ENCODE peak calls at places on chromosome 10, in seven cellular contexts. One of them, this sample, is unnamed.

GRCh38 chr10:13722747-13723657 is 136.2 kb downstream of the PRPF18 start:
- DNase-seq in fibroblast of gingiva: peak; percentile 39
- DNase-seq in LoVo: no peak
- DNase-seq in stimulated activated CD8-positive, alpha-beta memory T cell treated with anti-CD3 and anti-CD28 coated beads, Interleukin-12 subunit alpha, Interleukin-12 subunit beta, amount 100 ng/mL, for 4 hours: no peak
- DNase-seq in nephron progenitor cell: no peak
- DNase-seq in fibroblast of lung: peak; percentile 34
- DNase-seq in stimulated activated CD4-positive, alpha-beta T cell treated with anti-CD3 and anti-CD28 coated beads, Interleukin-12 subunit alpha, Interleukin-12 subunit beta, amount 100 ng/mL, for 4 hours: no peak
- DNase-seq in this sample: no peak

GRCh38 chr10:73723516-73723915 is 20.7 kb upstream of the SEC24C start:
- DNase-seq in fibroblast of gingiva: no peak
- DNase-seq in LoVo: no peak
- DNase-seq in stimulated activated CD8-positive, alpha-beta memory T cell treated with anti-CD3 and anti-CD28 coated beads, Interleukin-12 subunit alpha, Interleukin-12 subunit beta, amount 100 ng/mL, for 4 hours: no peak
- DNase-seq in nephron progenitor cell: no peak
- DNase-seq in fibroblast of lung: no peak
- DNase-seq in stimulated activated CD4-positive, alpha-beta T cell treated with anti-CD3 and anti-CD28 coated beads, Interleukin-12 subunit alpha, Interleukin-12 subunit beta, amount 100 ng/mL, for 4 hours: no peak
- DNase-seq in this sample: no peak

GRCh38 chr10:69479737-69480412 is 28.6 kb downstream of the TSPAN15 start:
- DNase-seq in fibroblast of gingiva: peak; percentile 61
- DNase-seq in LoVo: no peak
- DNase-seq in stimulated activated CD8-positive, alpha-beta memory T cell treated with anti-CD3 and anti-CD28 coated beads, Interleukin-12 subunit alpha, Interleukin-12 subunit beta, amount 100 ng/mL, for 4 hours: no peak
- DNase-seq in nephron progenitor cell: no peak
- DNase-seq in fibroblast of lung: no peak
- DNase-seq in stimulated activated CD4-positive, alpha-beta T cell treated with anti-CD3 and anti-CD28 coated beads, Interleukin-12 subunit alpha, Interleukin-12 subunit beta, amount 100 ng/mL, for 4 hours: no peak
- DNase-seq in this sample: no peak

GRCh38 chr10:27504897-27505457 is 873 bp downstream of the RAB18 start:
- DNase-seq in fibroblast of gingiva: peak; percentile 8
- DNase-seq in LoVo: no peak
- DNase-seq in stimulated activated CD8-positive, alpha-beta memory T cell treated with anti-CD3 and anti-CD28 coated beads, Interleukin-12 subunit alpha, Interleukin-12 subunit beta, amount 100 ng/mL, for 4 hours: no peak
- DNase-seq in nephron progenitor cell: no peak
- DNase-seq in fibroblast of lung: peak; percentile 59
- DNase-seq in stimulated activated CD4-positive, alpha-beta T cell treated with anti-CD3 and anti-CD28 coated beads, Interleukin-12 subunit alpha, Interleukin-12 subunit beta, amount 100 ng/mL, for 4 hours: no peak
- DNase-seq in this sample: peak; percentile 19

GRCh38 chr10:110356628-110357245 is 52.0 kb upstream of the SMNDC1 start:
- DNase-seq in fibroblast of gingiva: peak; percentile 81
- DNase-seq in LoVo: peak; percentile 83
- DNase-seq in stimulated activated CD8-positive, alpha-beta memory T cell treated with anti-CD3 and anti-CD28 coated beads, Interleukin-12 subunit alpha, Interleukin-12 subunit beta, amount 100 ng/mL, for 4 hours: peak; percentile 28
- DNase-seq in nephron progenitor cell: no peak
- DNase-seq in fibroblast of lung: peak; percentile 94
- DNase-seq in stimulated activated CD4-positive, alpha-beta T cell treated with anti-CD3 and anti-CD28 coated beads, Interleukin-12 subunit alpha, Interleukin-12 subunit beta, amount 100 ng/mL, for 4 hours: peak; percentile 56
- DNase-seq in this sample: no peak

GRCh38 chr10:32237644-32238345 is 109.2 kb downstream of the EPC1 start:
- DNase-seq in fibroblast of gingiva: peak; percentile 70
- DNase-seq in LoVo: no peak
- DNase-seq in stimulated activated CD8-positive, alpha-beta memory T cell treated with anti-CD3 and anti-CD28 coated beads, Interleukin-12 subunit alpha, Interleukin-12 subunit beta, amount 100 ng/mL, for 4 hours: no peak
- DNase-seq in nephron progenitor cell: no peak
- DNase-seq in fibroblast of lung: peak; percentile 90
- DNase-seq in stimulated activated CD4-positive, alpha-beta T cell treated with anti-CD3 and anti-CD28 coated beads, Interleukin-12 subunit alpha, Interleukin-12 subunit beta, amount 100 ng/mL, for 4 hours: no peak
- DNase-seq in this sample: peak; percentile 23

GRCh38 chr10:47061776-47062175 is 150.5 kb downstream of the PTPN20 start:
- DNase-seq in fibroblast of gingiva: no peak
- DNase-seq in LoVo: no peak
- DNase-seq in stimulated activated CD8-positive, alpha-beta memory T cell treated with anti-CD3 and anti-CD28 coated beads, Interleukin-12 subunit alpha, Interleukin-12 subunit beta, amount 100 ng/mL, for 4 hours: no peak
- DNase-seq in nephron progenitor cell: no peak
- DNase-seq in fibroblast of lung: no peak
- DNase-seq in stimulated activated CD4-positive, alpha-beta T cell treated with anti-CD3 and anti-CD28 coated beads, Interleukin-12 subunit alpha, Interleukin-12 subunit beta, amount 100 ng/mL, for 4 hours: no peak
- DNase-seq in this sample: no peak

GRCh38 chr10:98295401-98295811 is 27.4 kb upstream of the LOXL4 start:
- DNase-seq in fibroblast of gingiva: no peak
- DNase-seq in LoVo: no peak
- DNase-seq in stimulated activated CD8-positive, alpha-beta memory T cell treated with anti-CD3 and anti-CD28 coated beads, Interleukin-12 subunit alpha, Interleukin-12 subunit beta, amount 100 ng/mL, for 4 hours: no peak
- DNase-seq in nephron progenitor cell: no peak
- DNase-seq in fibroblast of lung: no peak
- DNase-seq in stimulated activated CD4-positive, alpha-beta T cell treated with anti-CD3 and anti-CD28 coated beads, Interleukin-12 subunit alpha, Interleukin-12 subunit beta, amount 100 ng/mL, for 4 hours: no peak
- DNase-seq in this sample: no peak

GRCh38 chr10:110985497-110986270 is 66.3 kb downstream of the SHOC2 start:
- DNase-seq in fibroblast of gingiva: peak; percentile 45
- DNase-seq in LoVo: no peak
- DNase-seq in stimulated activated CD8-positive, alpha-beta memory T cell treated with anti-CD3 and anti-CD28 coated beads, Interleukin-12 subunit alpha, Interleukin-12 subunit beta, amount 100 ng/mL, for 4 hours: no peak
- DNase-seq in nephron progenitor cell: no peak
- DNase-seq in fibroblast of lung: no peak
- DNase-seq in stimulated activated CD4-positive, alpha-beta T cell treated with anti-CD3 and anti-CD28 coated beads, Interleukin-12 subunit alpha, Interleukin-12 subunit beta, amount 100 ng/mL, for 4 hours: no peak
- DNase-seq in this sample: no peak

GRCh38 chr10:106795619-106796018 is 368.9 kb downstream of the SORCS1 start:
- DNase-seq in fibroblast of gingiva: no peak
- DNase-seq in LoVo: no peak
- DNase-seq in stimulated activated CD8-positive, alpha-beta memory T cell treated with anti-CD3 and anti-CD28 coated beads, Interleukin-12 subunit alpha, Interleukin-12 subunit beta, amount 100 ng/mL, for 4 hours: no peak
- DNase-seq in nephron progenitor cell: peak; percentile 51
- DNase-seq in fibroblast of lung: no peak
- DNase-seq in stimulated activated CD4-positive, alpha-beta T cell treated with anti-CD3 and anti-CD28 coated beads, Interleukin-12 subunit alpha, Interleukin-12 subunit beta, amount 100 ng/mL, for 4 hours: no peak
- DNase-seq in this sample: peak; percentile 6

GRCh38 chr10:119001717-119002500 is 27.6 kb upstream of the NANOS1 start:
- DNase-seq in fibroblast of gingiva: no peak
- DNase-seq in LoVo: no peak
- DNase-seq in stimulated activated CD8-positive, alpha-beta memory T cell treated with anti-CD3 and anti-CD28 coated beads, Interleukin-12 subunit alpha, Interleukin-12 subunit beta, amount 100 ng/mL, for 4 hours: no peak
- DNase-seq in nephron progenitor cell: no peak
- DNase-seq in fibroblast of lung: no peak
- DNase-seq in stimulated activated CD4-positive, alpha-beta T cell treated with anti-CD3 and anti-CD28 coated beads, Interleukin-12 subunit alpha, Interleukin-12 subunit beta, amount 100 ng/mL, for 4 hours: no peak
- DNase-seq in this sample: no peak

GRCh38 chr10:128852449-128852848 is 614.6 kb upstream of the MGMT start:
- DNase-seq in fibroblast of gingiva: no peak
- DNase-seq in LoVo: no peak
- DNase-seq in stimulated activated CD8-positive, alpha-beta memory T cell treated with anti-CD3 and anti-CD28 coated beads, Interleukin-12 subunit alpha, Interleukin-12 subunit beta, amount 100 ng/mL, for 4 hours: no peak
- DNase-seq in nephron progenitor cell: no peak
- DNase-seq in fibroblast of lung: no peak
- DNase-seq in stimulated activated CD4-positive, alpha-beta T cell treated with anti-CD3 and anti-CD28 coated beads, Interleukin-12 subunit alpha, Interleukin-12 subunit beta, amount 100 ng/mL, for 4 hours: no peak
- DNase-seq in this sample: no peak

GRCh38 chr10:74363727-74364126 is 212.7 kb downstream of the ADK start:
- DNase-seq in fibroblast of gingiva: no peak
- DNase-seq in LoVo: no peak
- DNase-seq in stimulated activated CD8-positive, alpha-beta memory T cell treated with anti-CD3 and anti-CD28 coated beads, Interleukin-12 subunit alpha, Interleukin-12 subunit beta, amount 100 ng/mL, for 4 hours: no peak
- DNase-seq in nephron progenitor cell: no peak
- DNase-seq in fibroblast of lung: no peak
- DNase-seq in stimulated activated CD4-positive, alpha-beta T cell treated with anti-CD3 and anti-CD28 coated beads, Interleukin-12 subunit alpha, Interleukin-12 subunit beta, amount 100 ng/mL, for 4 hours: no peak
- DNase-seq in this sample: peak; percentile 13

GRCh38 chr10:18079665-18080295 is 60.4 kb upstream of the CACNB2 start:
- DNase-seq in fibroblast of gingiva: peak; percentile 67
- DNase-seq in LoVo: no peak
- DNase-seq in stimulated activated CD8-positive, alpha-beta memory T cell treated with anti-CD3 and anti-CD28 coated beads, Interleukin-12 subunit alpha, Interleukin-12 subunit beta, amount 100 ng/mL, for 4 hours: no peak
- DNase-seq in nephron progenitor cell: no peak
- DNase-seq in fibroblast of lung: peak; percentile 11
- DNase-seq in stimulated activated CD4-positive, alpha-beta T cell treated with anti-CD3 and anti-CD28 coated beads, Interleukin-12 subunit alpha, Interleukin-12 subunit beta, amount 100 ng/mL, for 4 hours: no peak
- DNase-seq in this sample: peak; percentile 17

GRCh38 chr10:110115784-110116520 is 91.5 kb upstream of the MXI1 start:
- DNase-seq in fibroblast of gingiva: no peak
- DNase-seq in LoVo: no peak
- DNase-seq in stimulated activated CD8-positive, alpha-beta memory T cell treated with anti-CD3 and anti-CD28 coated beads, Interleukin-12 subunit alpha, Interleukin-12 subunit beta, amount 100 ng/mL, for 4 hours: no peak
- DNase-seq in nephron progenitor cell: no peak
- DNase-seq in fibroblast of lung: no peak
- DNase-seq in stimulated activated CD4-positive, alpha-beta T cell treated with anti-CD3 and anti-CD28 coated beads, Interleukin-12 subunit alpha, Interleukin-12 subunit beta, amount 100 ng/mL, for 4 hours: no peak
- DNase-seq in this sample: no peak

GRCh38 chr10:79285315-79286185 is 61.7 kb upstream of the PPIF start:
- DNase-seq in fibroblast of gingiva: no peak
- DNase-seq in LoVo: no peak
- DNase-seq in stimulated activated CD8-positive, alpha-beta memory T cell treated with anti-CD3 and anti-CD28 coated beads, Interleukin-12 subunit alpha, Interleukin-12 subunit beta, amount 100 ng/mL, for 4 hours: no peak
- DNase-seq in nephron progenitor cell: no peak
- DNase-seq in fibroblast of lung: no peak
- DNase-seq in stimulated activated CD4-positive, alpha-beta T cell treated with anti-CD3 and anti-CD28 coated beads, Interleukin-12 subunit alpha, Interleukin-12 subunit beta, amount 100 ng/mL, for 4 hours: no peak
- DNase-seq in this sample: no peak

GRCh38 chr10:125605167-125605566 is 77.8 kb downstream of the TEX36 start:
- DNase-seq in fibroblast of gingiva: no peak
- DNase-seq in LoVo: no peak
- DNase-seq in stimulated activated CD8-positive, alpha-beta memory T cell treated with anti-CD3 and anti-CD28 coated beads, Interleukin-12 subunit alpha, Interleukin-12 subunit beta, amount 100 ng/mL, for 4 hours: no peak
- DNase-seq in nephron progenitor cell: no peak
- DNase-seq in fibroblast of lung: peak; percentile 54
- DNase-seq in stimulated activated CD4-positive, alpha-beta T cell treated with anti-CD3 and anti-CD28 coated beads, Interleukin-12 subunit alpha, Interleukin-12 subunit beta, amount 100 ng/mL, for 4 hours: no peak
- DNase-seq in this sample: no peak

GRCh38 chr10:550665-551460 is 138.6 kb downstream of the DIP2C start:
- DNase-seq in fibroblast of gingiva: no peak
- DNase-seq in LoVo: no peak
- DNase-seq in stimulated activated CD8-positive, alpha-beta memory T cell treated with anti-CD3 and anti-CD28 coated beads, Interleukin-12 subunit alpha, Interleukin-12 subunit beta, amount 100 ng/mL, for 4 hours: no peak
- DNase-seq in nephron progenitor cell: no peak
- DNase-seq in fibroblast of lung: no peak
- DNase-seq in stimulated activated CD4-positive, alpha-beta T cell treated with anti-CD3 and anti-CD28 coated beads, Interleukin-12 subunit alpha, Interleukin-12 subunit beta, amount 100 ng/mL, for 4 hours: no peak
- DNase-seq in this sample: no peak

GRCh38 chr10:77392236-77392721 is 245.3 kb downstream of the KCNMA1 start:
- DNase-seq in fibroblast of gingiva: peak; percentile 76
- DNase-seq in LoVo: no peak
- DNase-seq in stimulated activated CD8-positive, alpha-beta memory T cell treated with anti-CD3 and anti-CD28 coated beads, Interleukin-12 subunit alpha, Interleukin-12 subunit beta, amount 100 ng/mL, for 4 hours: no peak
- DNase-seq in nephron progenitor cell: no peak
- DNase-seq in fibroblast of lung: peak; percentile 57
- DNase-seq in stimulated activated CD4-positive, alpha-beta T cell treated with anti-CD3 and anti-CD28 coated beads, Interleukin-12 subunit alpha, Interleukin-12 subunit beta, amount 100 ng/mL, for 4 hours: no peak
- DNase-seq in this sample: peak; percentile 61

GRCh38 chr10:132689721-132690360 is 96.1 kb downstream of the NKX6-2 start:
- DNase-seq in fibroblast of gingiva: no peak
- DNase-seq in LoVo: no peak
- DNase-seq in stimulated activated CD8-positive, alpha-beta memory T cell treated with anti-CD3 and anti-CD28 coated beads, Interleukin-12 subunit alpha, Interleukin-12 subunit beta, amount 100 ng/mL, for 4 hours: no peak
- DNase-seq in nephron progenitor cell: no peak
- DNase-seq in fibroblast of lung: no peak
- DNase-seq in stimulated activated CD4-positive, alpha-beta T cell treated with anti-CD3 and anti-CD28 coated beads, Interleukin-12 subunit alpha, Interleukin-12 subunit beta, amount 100 ng/mL, for 4 hours: no peak
- DNase-seq in this sample: no peak

GRCh38 chr10:112335104-112335840 is 38.6 kb upstream of the ACSL5 start:
- DNase-seq in fibroblast of gingiva: no peak
- DNase-seq in LoVo: no peak
- DNase-seq in stimulated activated CD8-positive, alpha-beta memory T cell treated with anti-CD3 and anti-CD28 coated beads, Interleukin-12 subunit alpha, Interleukin-12 subunit beta, amount 100 ng/mL, for 4 hours: no peak
- DNase-seq in nephron progenitor cell: no peak
- DNase-seq in fibroblast of lung: peak; percentile 3
- DNase-seq in stimulated activated CD4-positive, alpha-beta T cell treated with anti-CD3 and anti-CD28 coated beads, Interleukin-12 subunit alpha, Interleukin-12 subunit beta, amount 100 ng/mL, for 4 hours: no peak
- DNase-seq in this sample: peak; percentile 8

GRCh38 chr10:114709966-114710365 is 51.9 kb upstream of the ABLIM1 start:
- DNase-seq in fibroblast of gingiva: peak; percentile 47
- DNase-seq in LoVo: no peak
- DNase-seq in stimulated activated CD8-positive, alpha-beta memory T cell treated with anti-CD3 and anti-CD28 coated beads, Interleukin-12 subunit alpha, Interleukin-12 subunit beta, amount 100 ng/mL, for 4 hours: no peak
- DNase-seq in nephron progenitor cell: no peak
- DNase-seq in fibroblast of lung: peak; percentile 59
- DNase-seq in stimulated activated CD4-positive, alpha-beta T cell treated with anti-CD3 and anti-CD28 coated beads, Interleukin-12 subunit alpha, Interleukin-12 subunit beta, amount 100 ng/mL, for 4 hours: no peak
- DNase-seq in this sample: no peak